ENCODE peak calls at places on chromosomes 12 and 14, in four cellular contexts. U is IMR-90, L is H1, V is neuronal stem cell. I is an unnamed sample.

GRCh38 chr14:64952598-64953309 is 10.2 kb upstream of the GPX2 start:
- DNase-seq in U (no peak), L (no peak), V (no peak), I (no peak)

GRCh38 chr12:49367381-49368239 is at the start of gene SPATS2:
- DNase-seq in U (no peak), L (no peak), V (no peak), I (peak)

GRCh38 chr12:2118481-2119255 is 65.9 kb downstream of the CACNA1C start:
- DNase-seq in U (no peak), L (no peak), V (no peak), I (no peak)

GRCh38 chr12:94586589-94587259 is 63.6 kb downstream of the TMCC3 start:
- DNase-seq in U (no peak), L (no peak), V (no peak), I (no peak)

GRCh38 chr12:89015419-89015818 is 336.9 kb downstream of the DUSP6 start:
- DNase-seq in U (no peak), L (no peak), V (no peak), I (no peak)

GRCh38 chr14:53569471-53569870 is 387.2 kb downstream of the BMP4 start:
- DNase-seq in U (no peak), L (no peak), V (no peak), I (no peak)

GRCh38 chr14:31219169-31219568 is 11.6 kb upstream of the HECTD1 start:
- DNase-seq in U (peak), L (no peak), V (no peak), I (no peak)

GRCh38 chr12:34402899-34403705 is 380.8 kb downstream of the ALG10 start:
- DNase-seq in U (no peak), L (no peak), V (no peak), I (no peak)

GRCh38 chr12:48961331-48961730 is 4.0 kb upstream of the ARF3 start:
- DNase-seq in U (no peak), L (no peak), V (no peak), I (no peak)

GRCh38 chr12:132629330-132629729 is 10.8 kb downstream of the P2RX2 start:
- DNase-seq in U (no peak), L (no peak), V (no peak), I (no peak)

GRCh38 chr12:4797096-4797495 is 76.9 kb downstream of the GALNT8 start:
- DNase-seq in U (no peak), L (no peak), V (no peak), I (no peak)

GRCh38 chr14:69999246-69999645 is 120.0 kb downstream of the SMOC1 start:
- DNase-seq in U (peak), L (no peak), V (no peak), I (peak)

GRCh38 chr12:47033081-47033480 is 46.3 kb upstream of the PCED1B start:
- DNase-seq in U (no peak), L (no peak), V (no peak), I (no peak)

GRCh38 chr12:123752046-123752445 is 10.1 kb upstream of the DNAH10 start:
- DNase-seq in U (no peak), L (no peak), V (no peak), I (no peak)

GRCh38 chr12:97701901-97702300 is 239.3 kb downstream of the RMST start:
- DNase-seq in U (no peak), L (no peak), V (no peak), I (no peak)

GRCh38 chr12:95623554-95624170 is 72.4 kb upstream of the USP44 start:
- DNase-seq in U (peak), L (peak), V (peak), I (peak)

GRCh38 chr12:108568653-108569154 is 6.3 kb downstream of the ISCU start:
- DNase-seq in U (no peak), L (no peak), V (no peak), I (no peak)

GRCh38 chr14:89540009-89540829 is 123.2 kb upstream of the FOXN3 start:
- DNase-seq in U (peak), L (no peak), V (no peak), I (no peak)

GRCh38 chr14:94919896-94920295 is 150.0 kb upstream of the GSC start:
- DNase-seq in U (no peak), L (no peak), V (no peak), I (no peak)

GRCh38 chr12:3492868-3493224 is 1.8 kb downstream of the PRMT8 start:
- DNase-seq in U (no peak), L (no peak), V (no peak), I (no peak)

GRCh38 chr12:7935773-7936581 is at the start of gene SLC2A3:
- DNase-seq in U (peak), L (peak), V (peak), I (peak)

GRCh38 chr12:7075931-7076330 is 15.4 kb downstream of the C1S start:
- DNase-seq in U (peak), L (no peak), V (no peak), I (peak)

GRCh38 chr14:94038921-94039629 is 12.9 kb downstream of the OTUB2 start:
- DNase-seq in U (no peak), L (no peak), V (no peak), I (no peak)

GRCh38 chr12:59041241-59042121 is 121.2 kb upstream of the LRIG3 start:
- DNase-seq in U (peak), L (no peak), V (no peak), I (peak)

GRCh38 chr12:88308825-88309224 is 166.7 kb downstream of the TMTC3 start:
- DNase-seq in U (peak), L (no peak), V (no peak), I (peak)

GRCh38 chr12:113535100-113535499 is 63.4 kb upstream of the LHX5 start:
- DNase-seq in U (no peak), L (no peak), V (no peak), I (no peak)

GRCh38 chr12:24586293-24586692 is 362.6 kb downstream of the BCAT1 start:
- DNase-seq in U (no peak), L (no peak), V (no peak), I (no peak)
- H3K4ac ChIP-seq in U (no peak), L (no peak), V (no peak), I (no peak)

GRCh38 chr14:35754671-35755070 is 54.4 kb downstream of the RALGAPA1 start:
- DNase-seq in U (no peak), L (no peak), V (no peak), I (no peak)

GRCh38 chr14:35747379-35747778 is 61.7 kb downstream of the RALGAPA1 start:
- DNase-seq in U (peak), L (no peak), V (no peak), I (peak)

GRCh38 chr14:35752380-35752779 is 56.7 kb downstream of the RALGAPA1 start:
- DNase-seq in U (no peak), L (no peak), V (no peak), I (no peak)

DNA sequence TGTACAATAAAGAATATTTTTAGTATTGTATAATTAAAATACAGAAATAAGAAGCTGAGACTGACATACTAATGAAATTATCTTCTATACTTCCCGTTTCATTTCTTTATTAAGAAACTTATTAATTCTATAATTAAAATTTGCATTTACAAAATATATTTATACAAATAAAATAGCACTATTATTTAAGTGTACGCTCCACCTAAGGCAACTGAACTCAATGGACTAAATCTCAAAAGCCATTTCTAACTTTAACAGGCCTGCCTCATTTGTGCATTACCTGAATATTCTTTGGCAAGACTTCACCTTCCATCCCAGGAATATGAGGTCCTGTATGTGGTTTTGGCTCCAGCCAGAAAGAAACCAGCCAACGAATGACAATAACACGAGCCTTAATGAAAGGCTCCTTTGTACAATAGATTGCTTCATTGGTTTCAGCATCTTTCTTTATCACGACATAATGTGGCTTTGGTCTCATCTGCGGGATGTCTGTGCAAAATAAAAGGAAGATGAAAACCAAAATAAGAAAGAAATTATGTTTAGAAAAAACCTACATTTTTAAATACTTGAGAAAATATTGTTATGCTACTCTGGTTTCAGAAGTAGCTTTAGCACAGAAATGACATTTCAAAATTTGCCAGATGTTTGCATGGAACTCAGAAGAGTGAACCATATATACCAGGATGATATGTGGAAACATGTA is 58.7 kb downstream of the RALGAPA1 start:
- DNase-seq in U (no peak), L (no peak), V (no peak), I (no peak)
- H3K4me2 ChIP-seq in U (no peak), L (no peak), V (no peak), I (no peak)

GRCh38 chr12:52214421-52214802 is 18.6 kb upstream of the KRT7 start:
- DNase-seq in U (no peak), L (no peak), V (no peak), I (no peak)
- H2BK5ac ChIP-seq in U (no peak), L (no peak), V (no peak), I (no peak)

GRCh38 chr12:19572920-19573558 is 133.7 kb downstream of the AEBP2 start:
- DNase-seq in U (peak), L (peak), V (no peak), I (peak)
- H3K4ac ChIP-seq in U (peak), L (peak), V (no peak), I (peak)

GRCh38 chr14:75297417-75298040 is 18.9 kb downstream of the FOS start:
- DNase-seq in U (no peak), L (no peak), V (no peak), I (no peak)
- H3K4me2 ChIP-seq in U (no peak), L (no peak), V (no peak), I (no peak)

GRCh38 chr14:27411021-27411420 is 813.2 kb upstream of the NOVA1 start:
- DNase-seq in U (no peak), L (no peak), V (no peak), I (no peak)
- H2BK5ac ChIP-seq in U (no peak), L (no peak), V (no peak), I (no peak)

DNA sequence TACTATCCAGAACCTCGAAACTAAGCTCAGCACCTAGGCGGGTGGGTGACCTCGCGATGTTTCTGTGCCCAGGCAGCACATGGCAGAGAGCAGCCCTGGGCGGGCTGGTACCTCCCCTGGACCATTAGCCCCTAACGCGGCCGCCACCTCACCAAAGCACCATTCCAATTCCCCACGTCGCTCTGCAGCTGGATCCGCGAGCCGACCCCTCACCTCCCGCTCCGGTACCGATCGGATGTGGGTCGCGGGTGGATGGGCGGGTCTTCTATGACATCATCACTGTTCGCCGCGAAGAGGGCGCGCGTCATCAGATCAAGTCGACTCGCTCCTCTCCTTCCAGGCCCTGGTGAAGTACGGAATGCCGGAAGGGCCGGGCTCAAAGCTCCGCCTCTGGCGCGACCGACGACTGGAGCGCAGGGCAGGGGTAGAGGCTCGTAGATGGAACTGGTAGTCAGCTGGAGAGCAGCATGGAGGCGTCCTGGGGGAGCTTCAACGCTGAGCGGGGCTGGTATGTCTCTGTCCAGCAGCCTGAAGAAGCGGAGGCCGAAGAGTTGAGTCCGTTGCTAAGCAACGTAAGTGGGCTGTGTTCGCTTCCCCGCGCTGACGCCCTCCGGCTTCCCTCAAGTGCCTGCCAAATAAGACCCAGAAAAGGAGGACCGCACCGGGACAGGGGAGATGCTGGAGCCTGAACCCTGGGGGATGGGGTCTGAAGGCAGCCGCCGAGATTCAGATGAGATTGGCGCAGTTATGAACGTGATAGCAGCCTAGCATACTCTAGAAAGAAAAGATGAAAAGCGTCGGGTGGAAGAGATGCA is at the start of the genes SLC38A6 and TRMT5:
- DNase-seq in U (peak), L (peak), V (peak), I (peak)
- H3K4ac ChIP-seq in U (peak), L (peak), V (no peak), I (peak)

GRCh38 chr14:100589071-100589759 is 2.0 kb upstream of the BEGAIN start:
- DNase-seq in U (no peak), L (no peak), V (no peak), I (no peak)

GRCh38 chr14:100587248-100587762 is at the start of gene BEGAIN:
- DNase-seq in U (no peak), L (no peak), V (no peak), I (no peak)

GRCh38 chr14:100588671-100589070 is 1.5 kb upstream of the BEGAIN start:
- DNase-seq in U (no peak), L (no peak), V (no peak), I (no peak)

GRCh38 chr14:100586520-100587247 is 533 bp downstream of the BEGAIN start:
- DNase-seq in U (no peak), L (no peak), V (no peak), I (no peak)

DNA sequence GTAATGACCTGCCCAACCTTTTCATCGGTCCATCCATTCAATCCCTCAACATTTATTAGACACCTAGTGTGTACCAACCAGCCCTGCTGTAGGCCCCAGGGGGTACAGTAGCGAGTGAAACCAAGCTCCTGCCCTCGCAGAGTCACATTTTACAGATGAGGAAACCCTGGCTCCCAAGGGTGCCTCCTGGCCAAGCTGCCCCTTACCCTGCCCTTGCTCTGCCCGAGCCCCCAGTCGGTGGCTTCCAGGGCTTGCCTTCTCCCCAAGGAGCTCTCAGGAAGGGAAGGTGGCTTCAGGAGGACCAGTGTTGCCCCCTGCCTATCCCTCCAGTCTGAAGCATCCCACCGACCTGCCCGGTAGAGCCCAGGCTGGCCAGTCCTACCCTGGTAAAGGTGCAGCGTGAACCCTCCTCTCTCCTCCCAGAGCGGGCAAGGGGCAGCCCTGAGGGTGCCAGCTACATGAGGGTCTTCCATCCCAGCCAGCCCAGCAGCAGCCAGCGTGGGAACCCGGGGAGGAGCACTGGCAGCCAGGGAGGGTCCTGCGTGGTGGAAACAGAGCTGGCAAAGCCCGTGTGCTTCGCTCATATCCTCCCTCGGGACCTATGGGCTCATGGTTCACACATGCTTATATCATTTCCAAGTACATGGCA is 670 bp upstream of the BEGAIN start:
- DNase-seq in U (no peak), L (no peak), V (no peak), I (no peak)
- H3K4me2 ChIP-seq in U (no peak), L (peak), V (peak), I (no peak)

GRCh38 chr14:100893760-100894159 is 9.8 kb downstream of the RTL1 start:
- DNase-seq in U (no peak), L (no peak), V (no peak), I (no peak)

GRCh38 chr14:100894416-100894815 is 9.1 kb downstream of the RTL1 start:
- DNase-seq in U (no peak), L (no peak), V (no peak), I (no peak)

GRCh38 chr14:100892496-100893227 is 10.9 kb downstream of the RTL1 start:
- DNase-seq in U (no peak), L (no peak), V (no peak), I (no peak)

GRCh38 chr14:100891501-100892445 is 11.7 kb downstream of the RTL1 start:
- DNase-seq in U (no peak), L (no peak), V (no peak), I (no peak)

DNA sequence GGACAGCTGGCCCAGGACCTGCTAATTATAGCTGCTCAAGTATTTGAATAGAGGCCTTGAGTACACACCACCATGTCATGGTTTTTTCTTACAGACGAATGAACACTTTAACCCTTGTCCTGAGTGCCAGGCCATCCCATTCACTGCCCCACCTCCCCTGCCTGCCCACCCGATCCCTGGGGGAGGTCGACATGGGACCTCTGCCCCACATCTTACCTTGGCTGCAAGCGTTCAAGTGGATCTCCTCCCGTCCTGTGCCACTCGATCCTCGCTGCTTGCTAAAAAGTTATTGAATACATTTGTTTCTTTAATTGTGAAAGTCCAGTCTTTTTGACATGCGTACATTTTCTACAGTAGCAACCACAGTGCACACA is 10.3 kb downstream of the RTL1 start:
- DNase-seq in U (no peak), L (no peak), V (no peak), I (no peak)
- H2BK5ac ChIP-seq in U (no peak), L (no peak), V (peak), I (no peak)